ENCODE peak calls at places on chromosomes 2 and 18, in seven cellular contexts. B is RPMI7951; T is naive B cell; K is stimulated activated CD4-positive, alpha-beta T cell treated with anti-CD3 and anti-CD28 coated beads, Interleukin-12 subunit alpha, Interleukin-12 subunit beta, amount 100 ng/mL, for 4 hours; S is NAMALWA; Y is nephron progenitor cell; U is GM13977. Q is an unnamed sample.
A peak's percentile ranks its signal among the peaks of the same experiment; 100 is the strongest.

GRCh38 chr18:75106746-75107145 is 102.2 kb downstream of the PTGR3 start:
- DNase-seq in B (no peak), T (no peak), K (no peak), S (no peak), Y (no peak), U (no peak), Q (no peak)

GRCh38 chr2:39875182-39875913 is 96.3 kb upstream of the THUMPD2 start:
- DNase-seq in B (peak; percentile 89), T (no peak), K (no peak), S (no peak), Y (no peak), U (no peak), Q (no peak)

GRCh38 chr18:22399949-22400348 is 17.8 kb downstream of the CTAGE1 start:
- DNase-seq in B (peak; percentile 19), T (no peak), K (no peak), S (no peak), Y (no peak), U (no peak), Q (no peak)

GRCh38 chr2:135047295-135047694 is at the start of gene MAP3K19:
- DNase-seq in B (no peak), T (no peak), K (no peak), S (no peak), Y (no peak), U (no peak), Q (no peak)

GRCh38 chr18:77395941-77396340 is 146.3 kb downstream of the GALR1 start:
- DNase-seq in B (no peak), T (no peak), K (no peak), S (no peak), Y (no peak), U (no peak), Q (no peak)

GRCh38 chr2:238165288-238165921 is 6.6 kb downstream of the ERFE start:
- DNase-seq in B (no peak), T (no peak), K (no peak), S (no peak), Y (no peak), U (no peak), Q (no peak)

GRCh38 chr2:30994227-30995056 is 143.8 kb downstream of the GALNT14 start:
- DNase-seq in B (no peak), T (no peak), K (no peak), S (no peak), Y (no peak), U (no peak), Q (no peak)

GRCh38 chr2:171409436-171409971 is 24.3 kb downstream of the METTL8 start:
- DNase-seq in B (peak; percentile 62), T (no peak), K (no peak), S (no peak), Y (no peak), U (no peak), Q (no peak)

GRCh38 chr18:46338761-46339160 is 234.6 kb downstream of the HAUS1 start:
- DNase-seq in B (no peak), T (no peak), K (no peak), S (no peak), Y (peak; percentile 56), U (no peak), Q (no peak)

GRCh38 chr2:85278361-85278760 is 49.4 kb downstream of the TGOLN2 start:
- DNase-seq in B (peak; percentile 19), T (no peak), K (no peak), S (no peak), Y (no peak), U (no peak), Q (no peak)

GRCh38 chr18:31154186-31154585 is 8.5 kb downstream of the DSC1 start:
- DNase-seq in B (no peak), T (no peak), K (no peak), S (no peak), Y (no peak), U (no peak), Q (no peak)

GRCh38 chr2:180505203-180505602 is 475.2 kb upstream of the UBE2E3 start:
- DNase-seq in B (peak; percentile 8), T (no peak), K (no peak), S (no peak), Y (no peak), U (no peak), Q (no peak)

GRCh38 chr2:177108890-177109289 is 103.7 kb upstream of the HNRNPA3 start:
- DNase-seq in B (no peak), T (no peak), K (no peak), S (no peak), Y (no peak), U (no peak), Q (no peak)

GRCh38 chr2:241545113-241545512 is 13.4 kb upstream of the BOK start:
- DNase-seq in B (peak; percentile 72), T (no peak), K (no peak), S (no peak), Y (no peak), U (no peak), Q (no peak)